ENCODE peak calls at places on chromosomes 16 and 17, in six cellular contexts. L, D, I, N, M and B are unnamed samples.

GRCh38 chr17:21318439-21318838 is 33.9 kb downstream of the MAP2K3 start:
- DNase-seq in D (no peak), L (no peak), N (peak; percentile 74), I (no peak), M (no peak), B (no peak)

GRCh38 chr17:60538726-60539125 is 12.7 kb upstream of the APPBP2 start:
- DNase-seq in D (no peak), L (no peak), M (no peak), N (no peak), I (no peak), B (no peak)

GRCh38 chr17:35947156-35947585 is 3.7 kb upstream of the LYZL6 start:
- DNase-seq in I (peak; percentile 54), N (peak; percentile 72), D (peak; percentile 52), L (peak; percentile 80), M (no peak), B (peak; percentile 18)

GRCh38 chr16:55116165-55116894 is 185.7 kb downstream of the IRX5 start:
- DNase-seq in M (no peak), N (no peak), D (no peak), L (no peak), I (no peak), B (no peak)

GRCh38 chr17:29102741-29103181 is 59.8 kb downstream of the PIPOX start:
- DNase-seq in D (no peak), L (no peak), I (peak; percentile 80), M (no peak), N (no peak), B (peak; percentile 42)

GRCh38 chr16:2842340-2843000 is 12.4 kb downstream of the ZG16B start:
- DNase-seq in M (no peak), N (peak; percentile 91), L (peak; percentile 84), D (no peak), I (peak; percentile 55), B (no peak)

GRCh38 chr16:17469742-17470001 is 1.1 kb downstream of the XYLT1 start:
- DNase-seq in M (no peak), I (no peak), L (no peak), D (no peak), N (no peak), B (no peak)

GRCh38 chr17:78315355-78316114 is 44.3 kb downstream of the SOCS3 start:
- DNase-seq in D (peak; percentile 45), M (peak; percentile 33), L (peak; percentile 90), I (peak; percentile 57), N (no peak), B (no peak)

GRCh38 chr16:54374136-54374535 is 87.5 kb upstream of the IRX3 start:
- DNase-seq in N (no peak), D (no peak), I (no peak), L (no peak), M (no peak), B (no peak)

GRCh38 chr16:67086829-67087228 is 22.9 kb upstream of the PHAF1 start:
- DNase-seq in L (no peak), M (no peak), I (no peak), D (no peak), N (no peak), B (peak; percentile 40)

GRCh38 chr16:75456971-75457370 is 7.5 kb downstream of the TMEM170A start:
- DNase-seq in I (no peak), D (no peak), M (no peak), N (no peak), L (no peak), B (no peak)

GRCh38 chr17:61410100-61410551 is 10.5 kb downstream of the TBX2 start:
- DNase-seq in N (no peak), M (no peak), I (peak; percentile 56), D (no peak), L (no peak), B (no peak)

GRCh38 chr16:88970539-88971065 is 6.4 kb downstream of the CBFA2T3 start:
- DNase-seq in D (no peak), N (no peak), L (no peak), M (no peak), I (no peak), B (no peak)

GRCh38 chr17:43360739-43361498 is 37.9 kb upstream of the ARL4D start:
- DNase-seq in L (no peak), I (peak; percentile 78), N (peak; percentile 88), D (peak; percentile 99), M (peak; percentile 100), B (peak; percentile 81)

GRCh38 chr16:72835041-72835440 is 212.9 kb downstream of the ZFHX3 start:
- DNase-seq in D (no peak), N (no peak), M (no peak), L (no peak), I (no peak), B (no peak)

GRCh38 chr16:10767127-10767526 is 23.5 kb downstream of the NUBP1 start:
- DNase-seq in D (no peak), L (no peak), N (no peak), M (no peak), I (peak; percentile 52), B (no peak)

GRCh38 chr17:54180919-54181318 is 358.2 kb downstream of the KIF2B start:
- DNase-seq in L (no peak), I (no peak), N (no peak), D (no peak), M (no peak), B (no peak)

GRCh38 chr17:49513044-49513395 is 17.9 kb downstream of the NGFR start:
- DNase-seq in M (no peak), L (no peak), I (no peak), D (no peak), N (no peak), B (no peak)

GRCh38 chr17:81471804-81472456 is 40.7 kb downstream of the ACTG1 start:
- DNase-seq in D (peak; percentile 42), L (peak; percentile 95), N (no peak), I (peak; percentile 97), M (no peak), B (no peak)

GRCh38 chr17:74552037-74552436 is 6.1 kb upstream of the CD300C start:
- DNase-seq in I (no peak), L (no peak), D (no peak), N (no peak), M (no peak), B (no peak)

GRCh38 chr17:61594294-61594825 is 3.3 kb upstream of the NACA2 start:
- DNase-seq in M (no peak), L (no peak), N (no peak), I (no peak), D (no peak), B (no peak)

GRCh38 chr17:62140836-62141235 is 75.8 kb upstream of the MED13 start:
- DNase-seq in D (no peak), M (no peak), L (no peak), N (no peak), I (no peak), B (no peak)

GRCh38 chr17:50269477-50270429 is 4.5 kb upstream of the TMEM92 start:
- DNase-seq in L (peak; percentile 77), M (peak; percentile 19), N (peak; percentile 86), I (peak; percentile 87), D (peak; percentile 61), B (peak; percentile 80)

GRCh38 chr17:31541559-31541958 is 150.1 kb downstream of the RAB11FIP4 start:
- DNase-seq in N (peak; percentile 48), I (no peak), D (peak; percentile 56), M (no peak), L (peak; percentile 43), B (no peak)

GRCh38 chr16:57863434-57864160 is 61.3 kb upstream of the KIFC3 start:
- DNase-seq in L (peak; percentile 55), M (no peak), D (peak; percentile 68), I (peak; percentile 56), N (no peak), B (peak; percentile 38)

GRCh38 chr17:72635034-72635654 is 457.3 kb downstream of the SLC39A11 start:
- DNase-seq in D (no peak), M (no peak), I (no peak), L (no peak), N (no peak), B (peak; percentile 64)

GRCh38 chr17:43632231-43632630 is 29.5 kb downstream of the MEOX1 start:
- DNase-seq in D (no peak), I (no peak), M (no peak), L (no peak), N (no peak), B (no peak)

GRCh38 chr17:6508026-6508425 is 48.3 kb downstream of the PITPNM3 start:
- DNase-seq in M (no peak), L (no peak), I (no peak), N (no peak), D (no peak), B (no peak)
- TF ChIP-seq JUND in M (no peak), L (no peak), I (no peak), N (no peak), D (no peak), B (no peak)

GRCh38 chr17:18040287-18040858 is 1.2 kb downstream of the GID4 start:
- DNase-seq in M (no peak), N (peak; percentile 50), D (no peak), L (peak; percentile 23), I (no peak), B (no peak)

GRCh38 chr17:18039535-18040286 is 503 bp downstream of the GID4 start:
- DNase-seq in D (no peak), M (no peak), N (peak; percentile 56), L (peak; percentile 44), I (peak; percentile 91), B (peak; percentile 25)

GRCh38 chr17:18042969-18043368 is 3.8 kb downstream of the GID4 start:
- DNase-seq in L (peak; percentile 36), I (no peak), N (no peak), M (no peak), D (no peak), B (no peak)

GRCh38 chr17:18043491-18043890 is 4.3 kb downstream of the GID4 start:
- DNase-seq in I (no peak), N (no peak), L (peak; percentile 30), D (no peak), M (no peak), B (peak; percentile 53)

GRCh38 chr17:18041776-18042175 is 2.6 kb downstream of the GID4 start:
- DNase-seq in D (no peak), I (no peak), M (no peak), L (peak; percentile 9), N (no peak), B (no peak)
- TF ChIP-seq JUND in D (no peak), I (no peak), M (no peak), L (no peak), N (no peak), B (no peak)

GRCh38 chr16:85209526-85210121 is 97.4 kb upstream of the CIBAR2 start:
- DNase-seq in L (no peak), D (peak; percentile 34), I (no peak), M (no peak), N (no peak), B (no peak)

GRCh38 chr16:85208181-85208580 is 95.9 kb upstream of the CIBAR2 start:
- DNase-seq in L (no peak), N (no peak), M (no peak), I (no peak), D (no peak), B (no peak)

GRCh38 chr16:85210423-85211169 is 98.3 kb upstream of the CIBAR2 start:
- DNase-seq in D (no peak), I (no peak), N (no peak), M (no peak), L (no peak), B (no peak)

GRCh38 chr16:85207357-85207921 is 95.2 kb upstream of the CIBAR2 start:
- DNase-seq in L (no peak), N (no peak), M (no peak), I (peak; percentile 86), D (no peak), B (no peak)

GRCh38 chr16:85208643-85209520 is 96.6 kb upstream of the CIBAR2 start:
- DNase-seq in L (no peak), N (no peak), D (no peak), I (no peak), M (no peak), B (no peak)
- TF ChIP-seq JUND in L (no peak), N (no peak), D (no peak), I (no peak), M (no peak), B (no peak)

GRCh38 chr17:39722965-39723848 is 7.1 kb downstream of the MIEN1 start:
- DNase-seq in M (no peak), D (no peak), L (peak; percentile 93), I (no peak), N (peak; percentile 81), B (peak; percentile 58)
- TF ChIP-seq JUND in M (no peak), D (no peak), L (no peak), I (no peak), N (no peak), B (no peak)